ENCODE peak calls at places on chromosomes 13 and 19, in seven cellular contexts. One of them, this sample, is unnamed.

GRCh38 chr13:40272776-40273139 is 393.7 kb downstream of the FOXO1 start:
- DNase-seq in fibroblast of the aortic adventitia: peak; percentile 84
- DNase-seq in GM23338: no peak
- DNase-seq in CD4-positive, alpha-beta T cell: no peak
- DNase-seq in astrocyte of the cerebellum: peak; percentile 5
- DNase-seq in WTC11: no peak
- DNase-seq in AG10803: no peak
- DNase-seq in this sample: no peak

GRCh38 chr13:93915269-93915809 is 564.1 kb downstream of the DCT start:
- DNase-seq in astrocyte of the cerebellum: no peak
- DNase-seq in AG10803: peak; percentile 74
- DNase-seq in GM23338: no peak
- DNase-seq in fibroblast of the aortic adventitia: peak; percentile 53
- DNase-seq in CD4-positive, alpha-beta T cell: no peak
- DNase-seq in WTC11: no peak
- DNase-seq in this sample: no peak

GRCh38 chr19:17026041-17026658 is 460 bp downstream of the CPAMD8 start:
- DNase-seq in AG10803: no peak
- DNase-seq in WTC11: no peak
- DNase-seq in fibroblast of the aortic adventitia: no peak
- DNase-seq in GM23338: peak; percentile 32
- DNase-seq in CD4-positive, alpha-beta T cell: peak; percentile 6
- DNase-seq in astrocyte of the cerebellum: no peak
- DNase-seq in this sample: no peak

GRCh38 chr19:19444694-19445155 is 39.2 kb downstream of the GATAD2A start:
- DNase-seq in AG10803: peak; percentile 39
- DNase-seq in astrocyte of the cerebellum: no peak
- DNase-seq in fibroblast of the aortic adventitia: peak; percentile 57
- DNase-seq in CD4-positive, alpha-beta T cell: no peak
- DNase-seq in GM23338: no peak
- DNase-seq in WTC11: no peak
- DNase-seq in this sample: peak; percentile 56

GRCh38 chr19:56839665-56840451 is 668 bp downstream of the PEG3 start:
- DNase-seq in CD4-positive, alpha-beta T cell: no peak
- DNase-seq in astrocyte of the cerebellum: peak; percentile 65
- DNase-seq in AG10803: peak; percentile 1
- DNase-seq in fibroblast of the aortic adventitia: no peak
- DNase-seq in GM23338: no peak
- DNase-seq in WTC11: no peak
- DNase-seq in this sample: no peak

GRCh38 chr13:20847298-20847697 is 55.2 kb downstream of the XPO4 start:
- DNase-seq in GM23338: peak; percentile 33
- DNase-seq in astrocyte of the cerebellum: no peak
- DNase-seq in AG10803: no peak
- DNase-seq in WTC11: no peak
- DNase-seq in CD4-positive, alpha-beta T cell: no peak
- DNase-seq in fibroblast of the aortic adventitia: peak; percentile 42
- DNase-seq in this sample: no peak

GRCh38 chr19:17418710-17419109 is 1.1 kb upstream of the MVB12A start:
- DNase-seq in CD4-positive, alpha-beta T cell: no peak
- DNase-seq in GM23338: no peak
- DNase-seq in AG10803: no peak
- DNase-seq in fibroblast of the aortic adventitia: no peak
- DNase-seq in WTC11: no peak
- DNase-seq in astrocyte of the cerebellum: no peak
- DNase-seq in this sample: no peak

GRCh38 chr19:14113762-14114414 is 3.7 kb downstream of the PRKACA start:
- DNase-seq in GM23338: peak; percentile 57
- DNase-seq in CD4-positive, alpha-beta T cell: peak; percentile 26
- DNase-seq in WTC11: peak; percentile 74
- DNase-seq in fibroblast of the aortic adventitia: no peak
- DNase-seq in AG10803: no peak
- DNase-seq in astrocyte of the cerebellum: no peak
- DNase-seq in this sample: peak; percentile 41

GRCh38 chr13:97866751-97867150 is 86.7 kb upstream of the IPO5 start:
- DNase-seq in CD4-positive, alpha-beta T cell: no peak
- DNase-seq in astrocyte of the cerebellum: no peak
- DNase-seq in fibroblast of the aortic adventitia: no peak
- DNase-seq in GM23338: no peak
- DNase-seq in AG10803: no peak
- DNase-seq in WTC11: no peak
- DNase-seq in this sample: no peak

GRCh38 chr19:2594319-2594718 is 108.2 kb downstream of the GNG7 start:
- DNase-seq in astrocyte of the cerebellum: no peak
- DNase-seq in GM23338: no peak
- DNase-seq in CD4-positive, alpha-beta T cell: no peak
- DNase-seq in WTC11: no peak
- DNase-seq in fibroblast of the aortic adventitia: no peak
- DNase-seq in AG10803: no peak
- DNase-seq in this sample: peak; percentile 69

GRCh38 chr19:4388171-4389063 is 11.9 kb downstream of the SH3GL1 start:
- DNase-seq in AG10803: peak; percentile 49
- DNase-seq in fibroblast of the aortic adventitia: no peak
- DNase-seq in astrocyte of the cerebellum: no peak
- DNase-seq in GM23338: no peak
- DNase-seq in WTC11: no peak
- DNase-seq in CD4-positive, alpha-beta T cell: no peak
- DNase-seq in this sample: no peak

GRCh38 chr19:58566989-58567388 is 6.1 kb downstream of the MZF1 start:
- DNase-seq in GM23338: no peak
- DNase-seq in fibroblast of the aortic adventitia: no peak
- DNase-seq in AG10803: no peak
- DNase-seq in CD4-positive, alpha-beta T cell: no peak
- DNase-seq in WTC11: no peak
- DNase-seq in astrocyte of the cerebellum: no peak
- DNase-seq in this sample: no peak

GRCh38 chr13:31591834-31592233 is 147.5 kb upstream of the RXFP2 start:
- DNase-seq in CD4-positive, alpha-beta T cell: no peak
- DNase-seq in AG10803: no peak
- DNase-seq in WTC11: no peak
- DNase-seq in astrocyte of the cerebellum: no peak
- DNase-seq in fibroblast of the aortic adventitia: no peak
- DNase-seq in GM23338: peak; percentile 14
- DNase-seq in this sample: no peak

GRCh38 chr19:33383722-33384292 is 10.3 kb downstream of the CEBPG start:
- DNase-seq in CD4-positive, alpha-beta T cell: no peak
- DNase-seq in astrocyte of the cerebellum: no peak
- DNase-seq in WTC11: no peak
- DNase-seq in AG10803: no peak
- DNase-seq in fibroblast of the aortic adventitia: no peak
- DNase-seq in GM23338: no peak
- DNase-seq in this sample: no peak

GRCh38 chr19:489418-490196 is 6.7 kb upstream of the MADCAM1 start:
- DNase-seq in CD4-positive, alpha-beta T cell: no peak
- DNase-seq in fibroblast of the aortic adventitia: peak; percentile 21
- DNase-seq in AG10803: peak; percentile 59
- DNase-seq in astrocyte of the cerebellum: no peak
- DNase-seq in WTC11: peak; percentile 58
- DNase-seq in GM23338: peak; percentile 72
- DNase-seq in this sample: no peak

GRCh38 chr13:39257642-39258041 is 219.4 kb downstream of the NHLRC3 start:
- DNase-seq in astrocyte of the cerebellum: no peak
- DNase-seq in CD4-positive, alpha-beta T cell: no peak
- DNase-seq in WTC11: no peak
- DNase-seq in GM23338: no peak
- DNase-seq in AG10803: no peak
- DNase-seq in fibroblast of the aortic adventitia: no peak
- DNase-seq in this sample: no peak

GRCh38 chr13:24228852-24229458 is 68.4 kb downstream of the SPATA13 start:
- DNase-seq in AG10803: peak; percentile 77
- DNase-seq in WTC11: peak; percentile 22
- DNase-seq in astrocyte of the cerebellum: peak; percentile 65
- DNase-seq in fibroblast of the aortic adventitia: peak; percentile 85
- DNase-seq in GM23338: peak; percentile 90
- DNase-seq in CD4-positive, alpha-beta T cell: no peak
- DNase-seq in this sample: peak; percentile 79

GRCh38 chr19:558770-559439 is 13.5 kb upstream of the BSG start:
- DNase-seq in CD4-positive, alpha-beta T cell: no peak
- DNase-seq in GM23338: no peak
- DNase-seq in AG10803: no peak
- DNase-seq in astrocyte of the cerebellum: no peak
- DNase-seq in fibroblast of the aortic adventitia: no peak
- DNase-seq in WTC11: no peak
- DNase-seq in this sample: no peak

GRCh38 chr19:56253737-56254136 is 18.8 kb upstream of the EDDM13 start:
- DNase-seq in CD4-positive, alpha-beta T cell: no peak
- DNase-seq in WTC11: no peak
- DNase-seq in astrocyte of the cerebellum: peak; percentile 37
- DNase-seq in AG10803: peak; percentile 63
- DNase-seq in fibroblast of the aortic adventitia: peak; percentile 71
- DNase-seq in GM23338: peak; percentile 46
- DNase-seq in this sample: peak; percentile 55

GRCh38 chr19:22427587-22428298 is 5.6 kb upstream of the ZNF98 start:
- DNase-seq in CD4-positive, alpha-beta T cell: no peak
- DNase-seq in AG10803: no peak
- DNase-seq in WTC11: no peak
- DNase-seq in GM23338: no peak
- DNase-seq in astrocyte of the cerebellum: no peak
- DNase-seq in fibroblast of the aortic adventitia: no peak
- DNase-seq in this sample: no peak

GRCh38 chr13:54029226-54029625 is 1000.6 kb downstream of the OLFM4 start:
- DNase-seq in WTC11: no peak
- DNase-seq in fibroblast of the aortic adventitia: no peak
- DNase-seq in astrocyte of the cerebellum: peak; percentile 86
- DNase-seq in CD4-positive, alpha-beta T cell: no peak
- DNase-seq in GM23338: peak; percentile 15
- DNase-seq in AG10803: no peak
- DNase-seq in this sample: peak; percentile 6
- TF ChIP-seq CTCF in WTC11: no peak
- TF ChIP-seq CTCF in fibroblast of the aortic adventitia: no peak
- TF ChIP-seq CTCF in astrocyte of the cerebellum: no peak
- TF ChIP-seq CTCF in CD4-positive, alpha-beta T cell: no peak
- TF ChIP-seq CTCF in GM23338: no peak
- TF ChIP-seq CTCF in AG10803: no peak
- TF ChIP-seq CTCF in this sample: no peak

GRCh38 chr19:41203371-41203770 is 10.4 kb downstream of the CYP2S1 start:
- DNase-seq in CD4-positive, alpha-beta T cell: no peak
- DNase-seq in AG10803: no peak
- DNase-seq in astrocyte of the cerebellum: no peak
- DNase-seq in fibroblast of the aortic adventitia: no peak
- DNase-seq in WTC11: no peak
- DNase-seq in GM23338: no peak
- DNase-seq in this sample: no peak

GRCh38 chr19:41205995-41206394 is 13.0 kb downstream of the CYP2S1 start:
- DNase-seq in fibroblast of the aortic adventitia: no peak
- DNase-seq in AG10803: no peak
- DNase-seq in CD4-positive, alpha-beta T cell: no peak
- DNase-seq in astrocyte of the cerebellum: no peak
- DNase-seq in WTC11: no peak
- DNase-seq in GM23338: no peak
- DNase-seq in this sample: no peak

GRCh38 chr19:41206926-41207750 is 11.9 kb upstream of the AXL start:
- DNase-seq in GM23338: peak; percentile 60
- DNase-seq in AG10803: peak; percentile 63
- DNase-seq in WTC11: no peak
- DNase-seq in fibroblast of the aortic adventitia: peak; percentile 57
- DNase-seq in CD4-positive, alpha-beta T cell: no peak
- DNase-seq in astrocyte of the cerebellum: no peak
- DNase-seq in this sample: no peak

GRCh38 chr19:41206456-41206855 is 12.6 kb upstream of the AXL start:
- DNase-seq in WTC11: no peak
- DNase-seq in AG10803: no peak
- DNase-seq in astrocyte of the cerebellum: no peak
- DNase-seq in fibroblast of the aortic adventitia: no peak
- DNase-seq in GM23338: no peak
- DNase-seq in CD4-positive, alpha-beta T cell: no peak
- DNase-seq in this sample: no peak
- TF ChIP-seq CTCF in WTC11: no peak
- TF ChIP-seq CTCF in AG10803: no peak
- TF ChIP-seq CTCF in astrocyte of the cerebellum: no peak
- TF ChIP-seq CTCF in fibroblast of the aortic adventitia: no peak
- TF ChIP-seq CTCF in GM23338: no peak
- TF ChIP-seq CTCF in CD4-positive, alpha-beta T cell: no peak
- TF ChIP-seq CTCF in this sample: no peak

GRCh38 chr13:109655206-109655600 is 131.2 kb downstream of the IRS2 start:
- DNase-seq in fibroblast of the aortic adventitia: no peak
- DNase-seq in WTC11: no peak
- DNase-seq in CD4-positive, alpha-beta T cell: no peak
- DNase-seq in AG10803: peak; percentile 73
- DNase-seq in astrocyte of the cerebellum: no peak
- DNase-seq in GM23338: no peak
- DNase-seq in this sample: no peak

GRCh38 chr13:109655611-109656010 is 130.8 kb downstream of the IRS2 start:
- DNase-seq in GM23338: no peak
- DNase-seq in CD4-positive, alpha-beta T cell: no peak
- DNase-seq in WTC11: no peak
- DNase-seq in astrocyte of the cerebellum: no peak
- DNase-seq in fibroblast of the aortic adventitia: no peak
- DNase-seq in AG10803: no peak
- DNase-seq in this sample: no peak

GRCh38 chr13:109652536-109652935 is 133.8 kb downstream of the IRS2 start:
- DNase-seq in WTC11: no peak
- DNase-seq in AG10803: no peak
- DNase-seq in fibroblast of the aortic adventitia: no peak
- DNase-seq in GM23338: no peak
- DNase-seq in astrocyte of the cerebellum: no peak
- DNase-seq in CD4-positive, alpha-beta T cell: no peak
- DNase-seq in this sample: no peak

GRCh38 chr13:109654341-109655205 is 131.8 kb downstream of the IRS2 start:
- DNase-seq in WTC11: no peak
- DNase-seq in CD4-positive, alpha-beta T cell: no peak
- DNase-seq in fibroblast of the aortic adventitia: no peak
- DNase-seq in GM23338: no peak
- DNase-seq in astrocyte of the cerebellum: no peak
- DNase-seq in AG10803: peak; percentile 25
- DNase-seq in this sample: no peak

GRCh38 chr13:109657395-109657794 is 129.0 kb downstream of the IRS2 start:
- DNase-seq in astrocyte of the cerebellum: no peak
- DNase-seq in GM23338: no peak
- DNase-seq in CD4-positive, alpha-beta T cell: no peak
- DNase-seq in fibroblast of the aortic adventitia: no peak
- DNase-seq in WTC11: no peak
- DNase-seq in AG10803: no peak
- DNase-seq in this sample: no peak
- TF ChIP-seq CTCF in astrocyte of the cerebellum: no peak
- TF ChIP-seq CTCF in GM23338: no peak
- TF ChIP-seq CTCF in CD4-positive, alpha-beta T cell: no peak
- TF ChIP-seq CTCF in fibroblast of the aortic adventitia: no peak
- TF ChIP-seq CTCF in WTC11: no peak
- TF ChIP-seq CTCF in AG10803: no peak
- TF ChIP-seq CTCF in this sample: no peak

DNA sequence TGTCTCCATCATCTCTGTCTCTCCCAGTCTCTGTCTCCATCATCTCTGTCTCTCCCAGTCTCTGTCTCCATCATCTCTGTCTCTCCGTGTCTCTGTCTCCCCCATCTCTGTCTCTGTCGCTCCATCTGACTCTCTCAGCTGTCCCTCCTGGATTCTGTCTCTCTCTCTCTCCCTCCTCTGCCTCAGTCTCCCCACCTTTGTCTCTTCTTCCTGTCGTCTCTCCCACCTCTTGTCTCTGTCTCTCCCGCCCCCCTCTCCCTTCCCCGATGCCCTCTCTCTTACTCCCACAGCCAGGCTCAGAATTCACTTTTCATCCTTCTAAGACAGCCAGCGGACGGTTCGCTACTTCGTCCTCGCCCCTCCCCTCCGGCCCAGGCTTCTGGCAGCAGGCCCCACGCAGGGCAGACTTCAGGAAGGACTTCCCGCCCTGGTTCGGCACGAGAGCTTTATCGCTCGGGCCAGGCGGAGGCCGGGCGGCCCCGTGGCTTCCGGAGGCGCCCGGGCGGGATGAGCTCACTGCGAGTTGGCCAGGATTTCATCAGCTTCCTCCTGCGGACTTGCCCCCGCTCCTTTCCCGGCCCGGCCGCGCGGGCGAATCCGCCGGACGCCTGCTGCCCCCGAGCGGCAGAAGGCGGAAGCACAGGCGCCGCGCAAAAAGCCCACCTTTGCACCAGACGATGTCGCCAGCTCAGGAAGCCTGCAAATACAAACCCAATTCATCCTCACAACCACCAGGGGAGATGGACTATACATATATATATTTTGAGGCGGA is 12.4 kb upstream of the CCDC9 start:
- DNase-seq in fibroblast of the aortic adventitia: peak; percentile 97
- DNase-seq in CD4-positive, alpha-beta T cell: peak; percentile 77
- DNase-seq in AG10803: peak; percentile 98
- DNase-seq in GM23338: peak; percentile 96
- DNase-seq in WTC11: peak; percentile 95
- DNase-seq in astrocyte of the cerebellum: peak; percentile 86
- DNase-seq in this sample: peak; percentile 97
- TF ChIP-seq CTCF in fibroblast of the aortic adventitia: peak; percentile 85
- TF ChIP-seq CTCF in CD4-positive, alpha-beta T cell: peak; percentile 98
- TF ChIP-seq CTCF in AG10803: peak; percentile 85
- TF ChIP-seq CTCF in GM23338: peak; percentile 82
- TF ChIP-seq CTCF in WTC11: peak; percentile 88
- TF ChIP-seq CTCF in astrocyte of the cerebellum: peak; percentile 92
- TF ChIP-seq CTCF in this sample: peak; percentile 94